ENCODE peak calls at places on chromosome 2, in seven cellular contexts. C is GM06990, Q is kidney epithelial cell, F is A549, Y is thoracic aorta, P is prostate gland, E is OCI-LY7. T is an unnamed sample.

GRCh38 chr2:136242687-136243277 is 124.8 kb upstream of the CXCR4 start:
- DNase-seq in P (no peak), Y (no peak), E (no peak), Q (no peak), C (no peak), F (no peak), T (no peak)

GRCh38 chr2:205768341-205768740 is 86.0 kb downstream of the NRP2 start:
- DNase-seq in F (no peak), Y (no peak), E (no peak), P (no peak), C (no peak), Q (no peak), T (no peak)

GRCh38 chr2:73099486-73099885 is 13.3 kb downstream of the RAB11FIP5 start:
- DNase-seq in E (no peak), P (no peak), F (no peak), Q (no peak), Y (no peak), C (no peak), T (no peak)

GRCh38 chr2:69102234-69102633 is 89.3 kb downstream of the ANTXR1 start:
- DNase-seq in E (no peak), Q (no peak), F (no peak), Y (no peak), C (no peak), P (no peak), T (no peak)

GRCh38 chr2:68463287-68463877 is 3.7 kb downstream of the FBXO48 start:
- DNase-seq in F (peak), P (no peak), C (no peak), Q (no peak), Y (no peak), E (peak), T (no peak)

GRCh38 chr2:130831356-130831755 is 5.4 kb upstream of the ARHGEF4 start:
- DNase-seq in F (no peak), Y (no peak), C (no peak), Q (no peak), E (no peak), P (no peak), T (no peak)

GRCh38 chr2:231708773-231709635 is 679 bp downstream of the PTMA start:
- DNase-seq in F (peak), Y (no peak), Q (no peak), C (peak), P (peak), E (peak), T (no peak)

GRCh38 chr2:86072271-86072858 is 33.3 kb downstream of the POLR1A start:
- DNase-seq in C (peak), P (peak), Q (no peak), Y (peak), E (peak), F (peak), T (no peak)

GRCh38 chr2:200616656-200617055 is 30.8 kb downstream of the AOX1 start:
- DNase-seq in E (no peak), Y (no peak), Q (no peak), P (no peak), F (no peak), C (no peak), T (no peak)

GRCh38 chr2:101768480-101769077 is 71.1 kb downstream of the MAP4K4 start:
- DNase-seq in Q (no peak), Y (no peak), E (peak), C (no peak), F (no peak), P (no peak), T (no peak)

GRCh38 chr2:101763496-101764333 is 66.2 kb downstream of the MAP4K4 start:
- DNase-seq in Y (no peak), P (no peak), F (peak), E (no peak), Q (no peak), C (no peak), T (no peak)

GRCh38 chr2:101770672-101771071 is 73.2 kb downstream of the MAP4K4 start:
- DNase-seq in Q (no peak), P (no peak), F (peak), Y (no peak), E (peak), C (no peak), T (no peak)

GRCh38 chr2:101766337-101766736 is 68.8 kb downstream of the MAP4K4 start:
- DNase-seq in Q (no peak), E (no peak), Y (no peak), F (no peak), P (no peak), C (no peak), T (no peak)

DNA sequence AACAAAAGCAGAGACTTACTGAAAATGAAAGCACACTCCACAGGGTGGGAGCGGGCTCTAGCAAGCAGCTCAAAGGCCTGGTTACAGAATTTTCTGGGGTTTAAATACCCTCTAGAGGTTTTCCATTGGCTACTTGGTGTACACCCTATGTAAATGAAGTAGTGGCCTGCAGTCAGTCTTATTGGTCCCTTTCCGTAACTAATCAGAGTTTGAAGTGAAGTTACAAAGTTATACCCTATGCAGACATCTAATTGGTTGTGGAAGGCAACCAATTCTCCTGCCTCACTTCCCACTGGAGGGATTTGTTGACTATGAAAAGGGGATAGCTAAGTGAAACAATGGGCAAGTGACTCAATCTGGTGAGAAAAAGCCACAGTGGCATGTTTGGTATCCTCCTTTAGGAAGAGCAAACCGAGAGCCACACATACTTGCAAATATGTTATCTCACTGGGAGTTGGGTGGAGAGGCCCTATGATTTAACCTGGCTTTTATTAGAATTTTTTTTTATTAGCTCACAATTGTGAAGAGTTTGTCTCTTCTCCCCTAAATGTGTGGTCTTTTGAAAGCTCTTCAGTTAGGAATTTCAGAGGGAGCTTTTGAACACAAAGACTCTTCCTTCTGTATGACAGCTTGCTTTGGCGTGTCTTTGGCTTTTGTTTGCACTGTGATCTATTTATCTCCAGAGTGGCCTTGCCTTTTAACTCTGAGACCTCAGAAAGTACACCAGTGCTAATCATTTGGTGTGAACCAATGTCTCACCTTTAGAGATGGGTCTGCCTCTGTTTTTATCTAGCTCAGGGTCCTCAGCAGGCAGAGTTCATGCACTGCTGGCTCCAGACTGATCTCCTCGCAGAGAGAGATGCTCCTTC is 69.6 kb downstream of the MAP4K4 start:
- DNase-seq in P (no peak), F (peak), C (no peak), Y (no peak), E (peak), Q (peak), T (peak)
- TF ChIP-seq CTCF in P (no peak), F (no peak), C (no peak), Y (no peak), E (no peak), Q (no peak), T (no peak)

DNA sequence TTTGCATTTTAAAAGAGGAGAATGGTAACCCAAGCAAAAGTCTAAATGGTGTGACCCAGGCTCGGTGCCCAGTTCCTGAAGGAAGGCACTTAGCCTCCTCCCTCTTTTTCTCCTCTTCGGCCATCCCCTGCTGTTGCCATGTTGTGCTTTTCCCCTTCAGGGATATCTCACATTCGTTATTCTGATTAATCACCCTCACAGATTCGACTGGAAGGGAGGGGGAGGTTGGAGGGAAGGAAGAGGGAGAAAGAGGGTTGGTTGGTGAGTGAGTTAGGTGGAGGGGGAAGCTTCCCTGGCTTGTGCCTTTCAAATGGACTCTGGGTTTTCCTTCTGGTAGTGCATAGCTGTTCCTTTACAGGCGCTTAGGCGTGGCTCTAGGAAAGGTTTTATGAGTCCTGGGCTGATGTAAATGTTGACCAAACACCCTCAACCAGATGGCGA is 39.0 kb upstream of the LYPD6B start:
- DNase-seq in P (peak), C (no peak), E (no peak), Q (no peak), Y (no peak), F (no peak), T (no peak)
- H3K4me3 ChIP-seq in P (no peak), C (no peak), E (no peak), Q (no peak), Y (no peak), F (no peak), T (no peak)

GRCh38 chr2:216274194-216274593 is 98.1 kb downstream of the MARCHF4 start:
- DNase-seq in F (no peak), Y (no peak), Q (no peak), P (no peak), E (no peak), C (no peak), T (peak)
- TF ChIP-seq CTCF in F (no peak), Y (peak), Q (no peak), P (no peak), E (no peak), C (no peak), T (no peak)

DNA sequence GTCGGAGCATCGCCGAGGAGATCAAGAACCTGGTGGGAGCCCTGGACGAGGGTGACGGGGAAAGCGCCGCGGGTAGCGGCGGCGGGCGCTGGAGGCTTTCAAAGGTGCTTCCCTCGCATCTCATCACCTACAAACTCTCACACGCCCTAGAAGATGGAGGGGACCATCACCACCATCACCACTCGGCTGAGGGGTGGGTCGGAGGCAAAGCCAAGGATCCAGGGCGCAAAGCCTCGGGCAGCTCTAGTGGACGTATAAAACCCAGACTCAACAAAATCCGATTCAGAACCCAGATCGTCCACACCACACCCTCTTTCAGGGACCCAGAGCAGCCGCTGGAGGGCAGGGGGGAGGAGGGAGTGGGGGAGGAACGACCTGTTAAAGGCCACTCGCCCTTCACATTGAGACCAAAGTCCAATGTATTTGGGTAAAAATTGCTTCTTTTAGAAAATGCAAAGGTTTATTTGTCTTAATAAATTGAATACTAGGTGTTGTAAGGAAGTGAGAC is 1.5 kb downstream of the SOWAHC start:
- DNase-seq in F (peak), Q (no peak), E (no peak), Y (no peak), C (no peak), P (no peak), T (no peak)
- H3K4me3 ChIP-seq in F (peak), Q (peak), E (no peak), Y (peak), C (no peak), P (peak), T (peak)

GRCh38 chr2:128638741-128639477 is 320.2 kb upstream of the HS6ST1 start:
- DNase-seq in E (no peak), P (no peak), F (no peak), Q (no peak), C (no peak), Y (no peak), T (no peak)

GRCh38 chr2:128638311-128638710 is 319.6 kb upstream of the HS6ST1 start:
- DNase-seq in Y (no peak), E (no peak), F (no peak), C (no peak), Q (no peak), P (no peak), T (no peak)

GRCh38 chr2:128640166-128640846 is 321.6 kb upstream of the HS6ST1 start:
- DNase-seq in Q (no peak), Y (no peak), F (no peak), P (no peak), C (no peak), E (no peak), T (no peak)

GRCh38 chr2:128640847-128641360 is 322.2 kb upstream of the HS6ST1 start:
- DNase-seq in F (no peak), E (no peak), P (no peak), Q (no peak), Y (no peak), C (no peak), T (no peak)

GRCh38 chr2:128639693-128640092 is 321.0 kb upstream of the HS6ST1 start:
- DNase-seq in Y (no peak), F (no peak), P (no peak), Q (no peak), E (no peak), C (no peak), T (no peak)
- TF ChIP-seq CTCF in Y (no peak), F (no peak), P (no peak), Q (no peak), E (no peak), C (no peak), T (no peak)

GRCh38 chr2:234241656-234242445 is 191.3 kb downstream of the SPP2 start:
- DNase-seq in Q (peak), F (peak), P (no peak), E (no peak), Y (no peak), C (no peak), T (no peak)
- H3K4me3 ChIP-seq in Q (no peak), F (peak), P (no peak), E (no peak), Y (no peak), C (no peak), T (no peak)